ENCODE peak calls at places on chromosome 15, in five cellular contexts. F, Q, J, G and R are unnamed samples.

GRCh38 chr15:48307586-48307985 is 23.6 kb upstream of the DUT start:
- DNase-seq in F (no peak), Q (no peak), J (no peak), G (no peak), R (no peak)

GRCh38 chr15:70469651-70470555 is 293.5 kb downstream of the UACA start:
- DNase-seq in F (no peak), Q (no peak), J (no peak), G (no peak), R (no peak)

GRCh38 chr15:60758961-60759729 is 280.2 kb upstream of the ICE2 start:
- DNase-seq in F (peak; percentile 76), Q (no peak), J (no peak), G (no peak), R (peak; percentile 95)

GRCh38 chr15:101499863-101500713 is 10.6 kb upstream of the PCSK6 start:
- DNase-seq in F (no peak), Q (no peak), J (no peak), G (no peak), R (no peak)

GRCh38 chr15:72375501-72375845 is 341 bp downstream of the HEXA start:
- DNase-seq in F (no peak), Q (no peak), J (peak; percentile 26), G (no peak), R (peak; percentile 36)

GRCh38 chr15:50046868-50047267 is 72.2 kb downstream of the ATP8B4 start:
- DNase-seq in F (peak; percentile 68), Q (no peak), J (no peak), G (no peak), R (peak; percentile 8)

GRCh38 chr15:36964626-36965025 is 135.7 kb downstream of the MEIS2 start:
- DNase-seq in F (no peak), Q (no peak), J (no peak), G (no peak), R (no peak)

GRCh38 chr15:59294961-59295741 is 77.5 kb downstream of the MYO1E start:
- DNase-seq in F (peak; percentile 79), Q (peak; percentile 49), J (peak; percentile 18), G (no peak), R (peak; percentile 95)

GRCh38 chr15:45393851-45394250 is 15.5 kb upstream of the GATM start:
- DNase-seq in F (no peak), Q (peak; percentile 44), J (no peak), G (no peak), R (peak; percentile 44)

GRCh38 chr15:64284037-64284436 is 71.9 kb downstream of the CSNK1G1 start:
- DNase-seq in F (peak; percentile 33), Q (no peak), J (peak; percentile 5), G (no peak), R (peak; percentile 33)

GRCh38 chr15:100704281-100705055 is 102.1 kb downstream of the ASB7 start:
- DNase-seq in F (peak; percentile 97), Q (no peak), J (no peak), G (no peak), R (peak; percentile 89)

GRCh38 chr15:77031376-77032050 is 36.6 kb downstream of the PSTPIP1 start:
- DNase-seq in F (no peak), Q (peak; percentile 53), J (no peak), G (no peak), R (no peak)

GRCh38 chr15:74317820-74318375 is 49.5 kb downstream of the CYP11A1 start:
- DNase-seq in F (no peak), Q (peak; percentile 24), J (peak; percentile 80), G (no peak), R (no peak)

GRCh38 chr15:65829150-65829764 is 37.2 kb upstream of the DENND4A start:
- DNase-seq in F (peak; percentile 36), Q (no peak), J (no peak), G (no peak), R (peak; percentile 26)

GRCh38 chr15:32643907-32644445 is 2.5 kb downstream of the SCG5 start:
- DNase-seq in F (peak; percentile 59), Q (no peak), J (no peak), G (no peak), R (peak; percentile 69)

GRCh38 chr15:61383421-61383820 is 154.3 kb upstream of the RORA start:
- DNase-seq in F (peak; percentile 42), Q (no peak), J (no peak), G (no peak), R (peak; percentile 2)

GRCh38 chr15:47351501-47351900 is 365.8 kb upstream of the SEMA6D start:
- DNase-seq in F (no peak), Q (no peak), J (no peak), G (no peak), R (no peak)

GRCh38 chr15:71366926-71367325 is 251.7 kb downstream of the THSD4 start:
- DNase-seq in F (no peak), Q (no peak), J (no peak), G (no peak), R (no peak)

GRCh38 chr15:85485956-85486567 is 105.7 kb downstream of the AKAP13 start:
- DNase-seq in F (peak; percentile 79), Q (peak; percentile 56), J (peak; percentile 91), G (peak; percentile 69), R (no peak)

GRCh38 chr15:75347222-75348033 is 589 bp downstream of the NEIL1 start:
- DNase-seq in F (no peak), Q (peak; percentile 58), J (peak; percentile 39), G (peak; percentile 74), R (peak; percentile 17)

GRCh38 chr15:37932522-37932921 is 1.9 kb upstream of the TMCO5A start:
- DNase-seq in F (no peak), Q (no peak), J (no peak), G (no peak), R (no peak)

GRCh38 chr15:62209821-62210220 is 44.7 kb upstream of the C2CD4B start:
- DNase-seq in F (peak; percentile 83), Q (no peak), J (no peak), G (no peak), R (peak; percentile 91)

GRCh38 chr15:44215594-44215993 is 20.5 kb upstream of the FRMD5 start:
- DNase-seq in F (peak; percentile 94), Q (peak; percentile 26), J (no peak), G (no peak), R (peak; percentile 77)

GRCh38 chr15:67120009-67120838 is 54.8 kb downstream of the SMAD3 start:
- DNase-seq in F (no peak), Q (no peak), J (no peak), G (no peak), R (no peak)

GRCh38 chr15:67119238-67119846 is 53.9 kb downstream of the SMAD3 start:
- DNase-seq in F (no peak), Q (no peak), J (no peak), G (no peak), R (no peak)

GRCh38 chr15:67117356-67117755 is 52.0 kb downstream of the SMAD3 start:
- DNase-seq in F (no peak), Q (no peak), J (peak; percentile 60), G (no peak), R (no peak)

GRCh38 chr15:67116742-67117141 is 51.3 kb downstream of the SMAD3 start:
- DNase-seq in F (no peak), Q (no peak), J (no peak), G (no peak), R (no peak)

DNA sequence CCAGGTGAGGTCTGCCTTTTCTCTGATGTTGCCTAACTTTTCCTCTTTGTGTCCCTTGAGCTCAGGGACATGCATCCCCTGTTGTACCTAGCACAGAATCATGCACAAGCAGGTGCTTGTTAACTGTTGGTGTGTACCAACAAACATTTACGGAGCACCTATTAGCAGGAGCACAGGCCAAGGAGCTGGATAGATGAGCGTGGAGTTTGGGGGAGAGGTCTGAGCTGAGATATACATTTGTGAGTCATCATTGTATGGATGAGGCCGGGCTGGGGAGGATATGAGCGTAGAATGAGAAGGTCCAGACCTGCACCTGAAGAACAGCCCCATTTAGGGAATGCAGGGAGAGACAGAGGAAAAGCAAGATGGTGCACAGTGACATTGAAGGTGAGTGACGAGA is 53.4 kb downstream of the SMAD3 start:
- DNase-seq in F (no peak), Q (no peak), J (no peak), G (no peak), R (no peak)
- H3K4me1 ChIP-seq in F (peaks cover 60% of the 10 kb centered on the region), Q (peaks cover 80% of the 10 kb centered on the region), J (peaks cover 55% of the 10 kb centered on the region), G (peaks cover 6% of the 10 kb centered on the region), R (peaks cover 42% of the 10 kb centered on the region)

GRCh38 chr15:41955807-41956525 is 16.4 kb downstream of the EHD4 start:
- DNase-seq in F (no peak), Q (no peak), J (no peak), G (peak; percentile 77), R (no peak)

GRCh38 chr15:41954036-41954435 is 18.3 kb downstream of the EHD4 start:
- DNase-seq in F (no peak), Q (no peak), J (no peak), G (no peak), R (no peak)

GRCh38 chr15:41958002-41958420 is 14.3 kb downstream of the EHD4 start:
- DNase-seq in F (no peak), Q (no peak), J (no peak), G (no peak), R (no peak)

GRCh38 chr15:41955100-41955499 is 17.3 kb downstream of the EHD4 start:
- DNase-seq in F (no peak), Q (no peak), J (no peak), G (no peak), R (no peak)

GRCh38 chr15:41957021-41957897 is 15.1 kb downstream of the EHD4 start:
- DNase-seq in F (no peak), Q (no peak), J (no peak), G (peak; percentile 79), R (no peak)
- H3K27ac ChIP-seq in F (no peak overlapping the region), Q (no peak overlapping the region), J (no peak overlapping the region), G (peak overlapping the region; percentile 92), R (no peak overlapping the region)

GRCh38 chr15:40307421-40308165 is at the start of gene PLCB2:
- DNase-seq in F (no peak), Q (no peak), J (no peak), G (no peak), R (no peak)
- TF ChIP-seq CTCF in F (no peak), Q (no peak), J (no peak), G (peak; percentile 25), R (peak; percentile 43)

GRCh38 chr15:31341036-31341435 is 14.4 kb downstream of the KLF13 start:
- DNase-seq in F (no peak), Q (no peak), J (no peak), G (no peak), R (no peak)
- H3K4me1 ChIP-seq in F (peaks cover 52% of the 10 kb centered on the region), Q (no peaks in the 10 kb centered on the region), J (peaks cover 97% of the 10 kb centered on the region), G (peaks cover 14% of the 10 kb centered on the region), R (peaks cover 29% of the 10 kb centered on the region)